ENCODE peak calls at places on chromosome 22, in five cellular contexts. H, D, M, O and U are unnamed samples.

GRCh38 chr22:37472418-37473006 is 13.7 kb downstream of the MFNG start:
- DNase-seq in H (peak; percentile 48), D (no peak), M (no peak), O (peak; percentile 53), U (no peak)

GRCh38 chr22:37625737-37626136 is 13.7 kb upstream of the SH3BP1 start:
- DNase-seq in H (no peak), D (no peak), M (no peak), O (no peak), U (no peak)

GRCh38 chr22:42939941-42940653 is 74.9 kb downstream of the PACSIN2 start:
- DNase-seq in H (no peak), D (no peak), M (peak; percentile 62), O (no peak), U (no peak)

GRCh38 chr22:42856179-42856864 is 751 bp downstream of the ARFGAP3 start:
- DNase-seq in H (peak; percentile 69), D (peak; percentile 12), M (no peak), O (no peak), U (peak; percentile 40)

GRCh38 chr22:17477401-17477833 is 85.9 kb upstream of the SLC25A18 start:
- DNase-seq in H (no peak), D (no peak), M (no peak), O (no peak), U (no peak)

GRCh38 chr22:17007852-17008731 is at the start of gene GAB4:
- DNase-seq in H (no peak), D (no peak), M (no peak), O (no peak), U (no peak)

GRCh38 chr22:18145676-18146388 is 4.1 kb upstream of the USP18 start:
- DNase-seq in H (no peak), D (no peak), M (no peak), O (no peak), U (no peak)

GRCh38 chr22:19058713-19059451 is 63.3 kb downstream of the DGCR2 start:
- DNase-seq in H (no peak), D (no peak), M (no peak), O (no peak), U (no peak)

GRCh38 chr22:39098026-39098425 is 982 bp downstream of the APOBEC3H start:
- DNase-seq in H (peak; percentile 32), D (no peak), M (no peak), O (no peak), U (no peak)

GRCh38 chr22:29328566-29329500 is 13.3 kb upstream of the RASL10A start:
- DNase-seq in H (no peak), D (no peak), M (no peak), O (no peak), U (no peak)

GRCh38 chr22:17371446-17371845 is 2.2 kb downstream of the CECR2 start:
- DNase-seq in H (no peak), D (no peak), M (no peak), O (no peak), U (no peak)

GRCh38 chr22:23751441-23751996 is 607 bp upstream of the ZNF70 start:
- DNase-seq in H (peak; percentile 47), D (no peak), M (no peak), O (no peak), U (no peak)

GRCh38 chr22:32828150-32828549 is 26.6 kb downstream of the TIMP3 start:
- DNase-seq in H (no peak), D (no peak), M (no peak), O (no peak), U (no peak)
- TF ChIP-seq CTCF in H (no peak), D (no peak), M (no peak), O (no peak), U (no peak)

GRCh38 chr22:35514366-35514765 is 26.3 kb upstream of the RASD2 start:
- DNase-seq in H (no peak), D (no peak), M (no peak), O (no peak), U (no peak)
- TF ChIP-seq CTCF in H (no peak), D (no peak), M (no peak), O (no peak), U (no peak)

GRCh38 chr22:22460635-22461034 is 47.9 kb downstream of the ZNF280B start:
- DNase-seq in H (no peak), D (no peak), M (no peak), O (no peak), U (no peak)
- TF ChIP-seq CTCF in H (peak; percentile 40), D (peak; percentile 44), M (no peak), O (peak; percentile 73), U (peak; percentile 39)

GRCh38 chr22:31106001-31106571 is 1.3 kb downstream of the SELENOM start:
- DNase-seq in H (no peak), D (no peak), M (no peak), O (peak; percentile 26), U (no peak)
- TF ChIP-seq CTCF in H (no peak), D (no peak), M (peak; percentile 23), O (no peak), U (no peak)

GRCh38 chr22:20232781-20233180 is 35.3 kb downstream of the RTN4R start:
- DNase-seq in H (no peak), D (no peak), M (no peak), O (no peak), U (no peak)
- TF ChIP-seq CTCF in H (no peak), D (no peak), M (no peak), O (no peak), U (no peak)

DNA sequence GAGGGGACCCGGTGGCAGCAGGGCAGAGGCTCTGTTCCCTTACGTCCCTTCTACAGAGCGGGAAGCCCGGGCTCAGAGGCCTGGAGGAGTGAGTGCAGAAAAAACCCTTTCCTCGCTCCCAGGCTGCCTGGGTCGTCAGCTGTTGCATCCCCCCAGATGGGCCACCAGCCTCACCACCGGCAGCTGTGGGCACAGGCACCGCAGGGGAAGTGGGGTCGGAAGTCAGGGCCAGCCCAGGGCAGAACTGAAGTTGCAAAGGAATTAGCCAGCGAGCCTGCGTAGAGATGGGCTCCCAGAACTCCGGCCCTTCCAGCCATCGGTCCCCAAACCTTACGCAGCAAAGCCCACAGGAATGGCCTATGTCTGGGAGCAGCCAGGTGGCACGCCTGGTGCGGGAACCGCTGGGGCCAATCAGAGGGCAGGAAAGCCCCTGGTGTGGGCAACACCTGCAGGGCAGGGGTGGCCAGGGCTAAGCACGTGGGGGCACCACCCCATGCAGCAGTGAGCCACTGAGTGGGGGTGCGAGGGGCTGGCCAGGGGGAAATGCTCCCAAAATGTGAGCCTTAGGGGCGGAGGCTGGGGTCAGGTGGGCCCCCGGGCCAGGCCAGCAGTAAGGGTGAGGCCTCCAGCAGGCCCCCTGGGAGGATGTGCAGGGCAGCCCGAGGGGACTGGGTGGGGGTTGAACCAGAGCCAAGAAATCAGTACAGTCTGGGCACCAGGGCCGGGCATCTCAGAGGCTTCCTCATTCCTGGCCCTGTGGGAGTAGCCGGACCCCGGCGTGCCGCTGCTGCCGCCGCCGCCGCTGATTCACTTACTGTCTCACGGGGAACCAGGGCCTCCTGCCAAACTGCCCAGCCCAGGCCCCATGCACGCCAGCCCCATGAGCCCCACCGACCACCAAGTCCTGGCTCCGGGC is 58.2 kb downstream of the WNT7B start:
- DNase-seq in H (no peak), D (no peak), M (peak; percentile 18), O (no peak), U (peak; percentile 58)
- TF ChIP-seq CTCF in H (no peak), D (no peak), M (no peak), O (no peak), U (no peak)

GRCh38 chr22:50627914-50628542 is at the start of gene ARSA:
- DNase-seq in H (peak; percentile 80), D (peak; percentile 51), M (peak; percentile 38), O (peak; percentile 76), U (no peak)
- TF ChIP-seq CTCF in H (peak; percentile 7), D (no peak), M (peak; percentile 19), O (peak; percentile 13), U (no peak)